ENCODE peak calls at places on chromosomes 13 and 19, in seven cellular contexts. One of them, this sample, is unnamed.

GRCh38 chr13:49097374-49097773 is 121.7 kb downstream of the FNDC3A start:
- DNase-seq in adrenal gland: no peak
- DNase-seq in AG04450: peak; percentile 23
- DNase-seq in thoracic aorta: no peak
- DNase-seq in prostate gland: peak; percentile 40
- DNase-seq in brain microvascular endothelial cell: peak; percentile 40
- DNase-seq in left ventricle myocardium inferior: no peak
- DNase-seq in this sample: no peak

GRCh38 chr13:95858286-95859075 is 181.5 kb downstream of the DNAJC3 start:
- DNase-seq in adrenal gland: no peak
- DNase-seq in AG04450: no peak
- DNase-seq in thoracic aorta: no peak
- DNase-seq in prostate gland: no peak
- DNase-seq in brain microvascular endothelial cell: peak; percentile 46
- DNase-seq in left ventricle myocardium inferior: no peak
- DNase-seq in this sample: no peak

GRCh38 chr13:21242236-21242635 is 65.8 kb downstream of the MRPL57 start:
- DNase-seq in adrenal gland: no peak
- DNase-seq in AG04450: no peak
- DNase-seq in thoracic aorta: no peak
- DNase-seq in prostate gland: no peak
- DNase-seq in brain microvascular endothelial cell: no peak
- DNase-seq in left ventricle myocardium inferior: no peak
- DNase-seq in this sample: no peak

GRCh38 chr19:41373993-41374392 is 2.3 kb upstream of the TMEM91 start:
- DNase-seq in adrenal gland: peak; percentile 88
- DNase-seq in AG04450: peak; percentile 89
- DNase-seq in thoracic aorta: peak; percentile 55
- DNase-seq in prostate gland: peak; percentile 47
- DNase-seq in brain microvascular endothelial cell: peak; percentile 68
- DNase-seq in left ventricle myocardium inferior: peak; percentile 90
- DNase-seq in this sample: peak; percentile 76

GRCh38 chr13:32254416-32254815 is 60.7 kb downstream of the ZAR1L start:
- DNase-seq in adrenal gland: no peak
- DNase-seq in AG04450: no peak
- DNase-seq in thoracic aorta: no peak
- DNase-seq in prostate gland: no peak
- DNase-seq in brain microvascular endothelial cell: no peak
- DNase-seq in left ventricle myocardium inferior: no peak
- DNase-seq in this sample: no peak

GRCh38 chr13:26621731-26622401 is 64.4 kb downstream of the WASF3 start:
- DNase-seq in adrenal gland: no peak
- DNase-seq in AG04450: no peak
- DNase-seq in thoracic aorta: no peak
- DNase-seq in prostate gland: no peak
- DNase-seq in brain microvascular endothelial cell: no peak
- DNase-seq in left ventricle myocardium inferior: no peak
- DNase-seq in this sample: peak; percentile 41

GRCh38 chr13:102152790-102153189 is 249.1 kb downstream of the FGF14 start:
- DNase-seq in adrenal gland: no peak
- DNase-seq in AG04450: no peak
- DNase-seq in thoracic aorta: no peak
- DNase-seq in prostate gland: no peak
- DNase-seq in brain microvascular endothelial cell: no peak
- DNase-seq in left ventricle myocardium inferior: no peak
- DNase-seq in this sample: no peak

GRCh38 chr19:16070366-16070990 is 5.8 kb upstream of the TPM4 start:
- DNase-seq in adrenal gland: peak; percentile 55
- DNase-seq in AG04450: no peak
- DNase-seq in thoracic aorta: peak; percentile 57
- DNase-seq in prostate gland: peak; percentile 92
- DNase-seq in brain microvascular endothelial cell: no peak
- DNase-seq in left ventricle myocardium inferior: peak; percentile 46
- DNase-seq in this sample: peak; percentile 96

GRCh38 chr13:39604736-39605135 is 1.7 kb upstream of the LHFPL6 start:
- DNase-seq in adrenal gland: no peak
- DNase-seq in AG04450: no peak
- DNase-seq in thoracic aorta: no peak
- DNase-seq in prostate gland: no peak
- DNase-seq in brain microvascular endothelial cell: no peak
- DNase-seq in left ventricle myocardium inferior: no peak
- DNase-seq in this sample: no peak

GRCh38 chr19:32387701-32388392 is 17.7 kb upstream of the DPY19L3 start:
- DNase-seq in adrenal gland: no peak
- DNase-seq in AG04450: no peak
- DNase-seq in thoracic aorta: no peak
- DNase-seq in prostate gland: peak; percentile 45
- DNase-seq in brain microvascular endothelial cell: peak; percentile 38
- DNase-seq in left ventricle myocardium inferior: no peak
- DNase-seq in this sample: peak; percentile 68

GRCh38 chr13:87094646-87095045 is 576.5 kb upstream of the SLITRK5 start:
- DNase-seq in adrenal gland: no peak
- DNase-seq in AG04450: no peak
- DNase-seq in thoracic aorta: no peak
- DNase-seq in prostate gland: no peak
- DNase-seq in brain microvascular endothelial cell: no peak
- DNase-seq in left ventricle myocardium inferior: no peak
- DNase-seq in this sample: no peak

GRCh38 chr19:2567580-2567979 is 91.7 kb downstream of the GADD45B start:
- DNase-seq in adrenal gland: peak; percentile 76
- DNase-seq in AG04450: no peak
- DNase-seq in thoracic aorta: no peak
- DNase-seq in prostate gland: no peak
- DNase-seq in brain microvascular endothelial cell: no peak
- DNase-seq in left ventricle myocardium inferior: peak; percentile 77
- DNase-seq in this sample: peak; percentile 79

GRCh38 chr13:83709751-83710515 is 172.3 kb downstream of the SLITRK1 start:
- DNase-seq in adrenal gland: no peak
- DNase-seq in AG04450: no peak
- DNase-seq in thoracic aorta: no peak
- DNase-seq in prostate gland: no peak
- DNase-seq in brain microvascular endothelial cell: no peak
- DNase-seq in left ventricle myocardium inferior: no peak
- DNase-seq in this sample: no peak

GRCh38 chr19:10390652-10391286 is 10.4 kb upstream of the TYK2 start:
- DNase-seq in adrenal gland: peak; percentile 64
- DNase-seq in AG04450: peak; percentile 46
- DNase-seq in thoracic aorta: no peak
- DNase-seq in prostate gland: peak; percentile 75
- DNase-seq in brain microvascular endothelial cell: peak; percentile 62
- DNase-seq in left ventricle myocardium inferior: peak; percentile 61
- DNase-seq in this sample: peak; percentile 80

GRCh38 chr13:51935326-51936171 is 73.8 kb downstream of the CCDC70 start:
- DNase-seq in adrenal gland: no peak
- DNase-seq in AG04450: no peak
- DNase-seq in thoracic aorta: no peak
- DNase-seq in prostate gland: peak; percentile 19
- DNase-seq in brain microvascular endothelial cell: no peak
- DNase-seq in left ventricle myocardium inferior: no peak
- DNase-seq in this sample: peak; percentile 52

GRCh38 chr19:52991484-52991883 is 22.2 kb upstream of the ERVV-1 start:
- DNase-seq in adrenal gland: peak; percentile 20
- DNase-seq in AG04450: no peak
- DNase-seq in thoracic aorta: no peak
- DNase-seq in prostate gland: no peak
- DNase-seq in brain microvascular endothelial cell: peak; percentile 40
- DNase-seq in left ventricle myocardium inferior: no peak
- DNase-seq in this sample: no peak

GRCh38 chr13:96982672-96983071 is 11.6 kb downstream of the OXGR1 start:
- DNase-seq in adrenal gland: no peak
- DNase-seq in AG04450: no peak
- DNase-seq in thoracic aorta: no peak
- DNase-seq in prostate gland: no peak
- DNase-seq in brain microvascular endothelial cell: peak; percentile 6
- DNase-seq in left ventricle myocardium inferior: no peak
- DNase-seq in this sample: no peak

GRCh38 chr13:51067376-51068125 is 43.5 kb downstream of the C13orf42 start:
- DNase-seq in adrenal gland: no peak
- DNase-seq in AG04450: no peak
- DNase-seq in thoracic aorta: no peak
- DNase-seq in prostate gland: no peak
- DNase-seq in brain microvascular endothelial cell: no peak
- DNase-seq in left ventricle myocardium inferior: no peak
- DNase-seq in this sample: no peak

GRCh38 chr13:94351292-94352000 is 128.0 kb downstream of the DCT start:
- DNase-seq in adrenal gland: no peak
- DNase-seq in AG04450: peak; percentile 47
- DNase-seq in thoracic aorta: no peak
- DNase-seq in prostate gland: no peak
- DNase-seq in brain microvascular endothelial cell: peak; percentile 72
- DNase-seq in left ventricle myocardium inferior: no peak
- DNase-seq in this sample: no peak

GRCh38 chr13:90800082-90800746 is 547.3 kb upstream of the MIR17HG start:
- DNase-seq in adrenal gland: peak; percentile 57
- DNase-seq in AG04450: no peak
- DNase-seq in thoracic aorta: no peak
- DNase-seq in prostate gland: no peak
- DNase-seq in brain microvascular endothelial cell: no peak
- DNase-seq in left ventricle myocardium inferior: peak; percentile 77
- DNase-seq in this sample: peak; percentile 18

GRCh38 chr19:1967087-1967608 is 26.2 kb downstream of the CSNK1G2 start:
- DNase-seq in adrenal gland: no peak
- DNase-seq in AG04450: no peak
- DNase-seq in thoracic aorta: no peak
- DNase-seq in prostate gland: no peak
- DNase-seq in brain microvascular endothelial cell: no peak
- DNase-seq in left ventricle myocardium inferior: no peak
- DNase-seq in this sample: no peak

GRCh38 chr13:24038846-24039330 is 121.6 kb upstream of the SPATA13 start:
- DNase-seq in adrenal gland: no peak
- DNase-seq in AG04450: no peak
- DNase-seq in thoracic aorta: no peak
- DNase-seq in prostate gland: peak; percentile 47
- DNase-seq in brain microvascular endothelial cell: no peak
- DNase-seq in left ventricle myocardium inferior: no peak
- DNase-seq in this sample: no peak

GRCh38 chr13:23202383-23202782 is 21.6 kb downstream of the SGCG start:
- DNase-seq in adrenal gland: no peak
- DNase-seq in AG04450: no peak
- DNase-seq in thoracic aorta: no peak
- DNase-seq in prostate gland: no peak
- DNase-seq in brain microvascular endothelial cell: no peak
- DNase-seq in left ventricle myocardium inferior: no peak
- DNase-seq in this sample: no peak

GRCh38 chr13:114110091-114110829 is 22.2 kb downstream of the RASA3 start:
- DNase-seq in adrenal gland: peak; percentile 33
- DNase-seq in AG04450: no peak
- DNase-seq in thoracic aorta: no peak
- DNase-seq in prostate gland: no peak
- DNase-seq in brain microvascular endothelial cell: no peak
- DNase-seq in left ventricle myocardium inferior: no peak
- DNase-seq in this sample: no peak
- TF ChIP-seq CTCF in adrenal gland: no peak
- TF ChIP-seq CTCF in AG04450: no peak
- TF ChIP-seq CTCF in thoracic aorta: no peak
- TF ChIP-seq CTCF in prostate gland: no peak
- TF ChIP-seq CTCF in brain microvascular endothelial cell: no peak
- TF ChIP-seq CTCF in left ventricle myocardium inferior: peak; percentile 13
- TF ChIP-seq CTCF in this sample: no peak

GRCh38 chr19:14089662-14090508 is 666 bp downstream of the SAMD1 start:
- DNase-seq in adrenal gland: peak; percentile 48
- DNase-seq in AG04450: no peak
- DNase-seq in thoracic aorta: no peak
- DNase-seq in prostate gland: no peak
- DNase-seq in brain microvascular endothelial cell: peak; percentile 35
- DNase-seq in left ventricle myocardium inferior: peak; percentile 58
- DNase-seq in this sample: no peak
- TF ChIP-seq CTCF in adrenal gland: no peak
- TF ChIP-seq CTCF in AG04450: no peak
- TF ChIP-seq CTCF in thoracic aorta: no peak
- TF ChIP-seq CTCF in prostate gland: no peak
- TF ChIP-seq CTCF in brain microvascular endothelial cell: no peak
- TF ChIP-seq CTCF in left ventricle myocardium inferior: no peak
- TF ChIP-seq CTCF in this sample: no peak

DNA sequence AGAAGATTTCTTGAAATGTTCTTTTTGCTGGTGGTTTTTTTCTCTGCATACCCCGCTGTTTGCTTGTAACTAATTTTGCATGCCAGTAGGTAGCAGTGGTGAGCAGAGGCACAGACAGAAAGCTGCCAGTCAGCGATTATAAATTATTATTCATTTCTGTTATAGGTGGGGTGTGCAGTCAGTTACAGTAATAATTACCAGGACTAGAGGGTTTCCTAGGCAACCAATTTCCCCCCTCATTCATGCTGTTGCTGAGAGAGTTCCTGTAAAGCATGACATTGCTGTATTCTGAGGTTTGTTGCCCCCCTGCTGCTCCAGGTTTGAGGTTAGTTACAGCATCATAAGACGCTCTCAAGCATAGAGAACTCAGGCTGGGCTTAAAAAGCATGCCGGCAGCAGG is 104.5 kb downstream of the URI1 start:
- DNase-seq in adrenal gland: no peak
- DNase-seq in AG04450: no peak
- DNase-seq in thoracic aorta: no peak
- DNase-seq in prostate gland: no peak
- DNase-seq in brain microvascular endothelial cell: peak; percentile 15
- DNase-seq in left ventricle myocardium inferior: no peak
- DNase-seq in this sample: no peak
- TF ChIP-seq CTCF in adrenal gland: no peak
- TF ChIP-seq CTCF in AG04450: peak; percentile 44
- TF ChIP-seq CTCF in thoracic aorta: no peak
- TF ChIP-seq CTCF in prostate gland: no peak
- TF ChIP-seq CTCF in brain microvascular endothelial cell: peak; percentile 77
- TF ChIP-seq CTCF in left ventricle myocardium inferior: peak; percentile 50
- TF ChIP-seq CTCF in this sample: no peak

DNA sequence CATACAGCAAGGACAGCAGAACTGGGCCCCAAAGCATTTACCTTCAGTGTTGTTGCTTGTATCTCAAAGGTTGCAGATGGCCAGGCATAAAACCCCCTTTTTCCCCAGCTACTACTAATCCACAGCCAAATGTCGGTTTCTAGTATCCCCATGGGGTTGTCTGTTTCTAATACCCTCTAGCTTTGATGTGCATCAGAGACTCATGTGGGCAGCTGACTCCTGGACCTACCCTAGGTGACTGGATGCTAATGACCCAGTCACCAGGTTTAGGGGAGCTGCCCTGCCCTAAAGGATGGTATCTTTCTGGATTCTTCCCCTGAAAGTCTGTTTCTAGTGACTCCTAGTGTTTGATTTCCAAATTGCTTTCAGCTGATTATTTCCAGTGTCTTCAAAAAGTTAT is 23.9 kb downstream of the TJP3 start:
- DNase-seq in adrenal gland: no peak
- DNase-seq in AG04450: no peak
- DNase-seq in thoracic aorta: no peak
- DNase-seq in prostate gland: no peak
- DNase-seq in brain microvascular endothelial cell: no peak
- DNase-seq in left ventricle myocardium inferior: no peak
- DNase-seq in this sample: no peak
- TF ChIP-seq CTCF in adrenal gland: no peak
- TF ChIP-seq CTCF in AG04450: no peak
- TF ChIP-seq CTCF in thoracic aorta: no peak
- TF ChIP-seq CTCF in prostate gland: no peak
- TF ChIP-seq CTCF in brain microvascular endothelial cell: no peak
- TF ChIP-seq CTCF in left ventricle myocardium inferior: no peak
- TF ChIP-seq CTCF in this sample: no peak

DNA sequence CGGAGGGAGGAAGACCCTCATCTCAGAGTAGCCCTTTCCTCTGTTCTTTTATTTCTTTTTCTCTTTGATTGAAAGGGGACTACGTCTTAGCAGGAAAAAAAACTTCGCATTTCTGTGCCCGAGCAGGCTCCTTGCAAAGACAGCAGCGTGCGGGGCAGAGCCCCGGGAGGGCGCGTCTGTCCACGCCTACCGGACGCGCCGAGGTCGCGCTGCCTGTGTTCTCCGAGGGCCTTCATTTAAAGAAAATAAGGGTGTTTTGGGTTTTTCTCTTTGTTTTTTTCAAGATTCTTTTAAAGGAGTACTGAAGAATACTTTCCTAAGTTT is 29.2 kb downstream of the CERS1 start:
- DNase-seq in adrenal gland: no peak
- DNase-seq in AG04450: no peak
- DNase-seq in thoracic aorta: no peak
- DNase-seq in prostate gland: no peak
- DNase-seq in brain microvascular endothelial cell: no peak
- DNase-seq in left ventricle myocardium inferior: no peak
- DNase-seq in this sample: no peak
- TF ChIP-seq CTCF in adrenal gland: no peak
- TF ChIP-seq CTCF in AG04450: no peak
- TF ChIP-seq CTCF in thoracic aorta: peak; percentile 9
- TF ChIP-seq CTCF in prostate gland: no peak
- TF ChIP-seq CTCF in brain microvascular endothelial cell: no peak
- TF ChIP-seq CTCF in left ventricle myocardium inferior: peak; percentile 51
- TF ChIP-seq CTCF in this sample: no peak